ENCODE peak calls at places on chromosome 17, in nine cellular contexts. One of them, this sample, is unnamed.

GRCh38 chr17:21379080-21379711 is 3.0 kb downstream of the KCNJ12 start:
- DNase-seq in ovary: no peak
- DNase-seq in left cardiac atrium: peak
- DNase-seq in stimulated activated CD4-positive, alpha-beta T cell treated with anti-CD3 and anti-CD28 coated beads, Interleukin-1b, Interleukin-23, amount 100 ng/mL, for 24 hours: no peak
- DNase-seq in dermis microvascular lymphatic vessel endothelial cell: no peak
- DNase-seq in NCI-H1105: peak
- DNase-seq in GM03348: no peak
- DNase-seq in amniotic stem cell: no peak
- DNase-seq in effector CD4-positive, alpha-beta T cell: no peak
- DNase-seq in this sample: no peak

GRCh38 chr17:56292010-56292409 is 138.7 kb downstream of the ANKFN1 start:
- DNase-seq in stimulated activated CD4-positive, alpha-beta T cell treated with anti-CD3 and anti-CD28 coated beads, Interleukin-1b, Interleukin-23, amount 100 ng/mL, for 24 hours: no peak
- DNase-seq in ovary: no peak
- DNase-seq in dermis microvascular lymphatic vessel endothelial cell: peak
- DNase-seq in effector CD4-positive, alpha-beta T cell: no peak
- DNase-seq in left cardiac atrium: no peak
- DNase-seq in GM03348: peak
- DNase-seq in amniotic stem cell: peak
- DNase-seq in NCI-H1105: no peak
- DNase-seq in this sample: peak

GRCh38 chr17:18217412-18218015 is 7.9 kb upstream of the LLGL1 start:
- DNase-seq in GM03348: peak
- DNase-seq in ovary: peak
- DNase-seq in NCI-H1105: peak
- DNase-seq in stimulated activated CD4-positive, alpha-beta T cell treated with anti-CD3 and anti-CD28 coated beads, Interleukin-1b, Interleukin-23, amount 100 ng/mL, for 24 hours: peak
- DNase-seq in amniotic stem cell: no peak
- DNase-seq in effector CD4-positive, alpha-beta T cell: peak
- DNase-seq in left cardiac atrium: peak
- DNase-seq in dermis microvascular lymphatic vessel endothelial cell: peak
- DNase-seq in this sample: no peak

GRCh38 chr17:40564883-40565744 is at the start of gene CCR7:
- DNase-seq in left cardiac atrium: peak
- DNase-seq in stimulated activated CD4-positive, alpha-beta T cell treated with anti-CD3 and anti-CD28 coated beads, Interleukin-1b, Interleukin-23, amount 100 ng/mL, for 24 hours: peak
- DNase-seq in ovary: no peak
- DNase-seq in dermis microvascular lymphatic vessel endothelial cell: no peak
- DNase-seq in effector CD4-positive, alpha-beta T cell: peak
- DNase-seq in NCI-H1105: no peak
- DNase-seq in amniotic stem cell: no peak
- DNase-seq in GM03348: no peak
- DNase-seq in this sample: no peak

GRCh38 chr17:77827461-77827968 is 131.0 kb upstream of the TNRC6C start:
- DNase-seq in left cardiac atrium: peak
- DNase-seq in stimulated activated CD4-positive, alpha-beta T cell treated with anti-CD3 and anti-CD28 coated beads, Interleukin-1b, Interleukin-23, amount 100 ng/mL, for 24 hours: no peak
- DNase-seq in ovary: no peak
- DNase-seq in amniotic stem cell: no peak
- DNase-seq in dermis microvascular lymphatic vessel endothelial cell: no peak
- DNase-seq in effector CD4-positive, alpha-beta T cell: no peak
- DNase-seq in NCI-H1105: no peak
- DNase-seq in GM03348: no peak
- DNase-seq in this sample: no peak

GRCh38 chr17:77493901-77494663 is 353.3 kb downstream of the SEC14L1 start:
- DNase-seq in NCI-H1105: no peak
- DNase-seq in effector CD4-positive, alpha-beta T cell: no peak
- DNase-seq in left cardiac atrium: no peak
- DNase-seq in amniotic stem cell: no peak
- DNase-seq in GM03348: no peak
- DNase-seq in stimulated activated CD4-positive, alpha-beta T cell treated with anti-CD3 and anti-CD28 coated beads, Interleukin-1b, Interleukin-23, amount 100 ng/mL, for 24 hours: no peak
- DNase-seq in ovary: no peak
- DNase-seq in dermis microvascular lymphatic vessel endothelial cell: no peak
- DNase-seq in this sample: no peak

GRCh38 chr17:80364091-80364691 is 50.8 kb upstream of the ENDOV start:
- DNase-seq in NCI-H1105: no peak
- DNase-seq in amniotic stem cell: no peak
- DNase-seq in dermis microvascular lymphatic vessel endothelial cell: peak
- DNase-seq in stimulated activated CD4-positive, alpha-beta T cell treated with anti-CD3 and anti-CD28 coated beads, Interleukin-1b, Interleukin-23, amount 100 ng/mL, for 24 hours: no peak
- DNase-seq in ovary: peak
- DNase-seq in effector CD4-positive, alpha-beta T cell: no peak
- DNase-seq in GM03348: no peak
- DNase-seq in left cardiac atrium: no peak
- DNase-seq in this sample: no peak

GRCh38 chr17:33318241-33318640 is 25.1 kb upstream of the ASIC2 start:
- DNase-seq in amniotic stem cell: no peak
- DNase-seq in dermis microvascular lymphatic vessel endothelial cell: no peak
- DNase-seq in NCI-H1105: no peak
- DNase-seq in effector CD4-positive, alpha-beta T cell: no peak
- DNase-seq in left cardiac atrium: no peak
- DNase-seq in ovary: no peak
- DNase-seq in GM03348: no peak
- DNase-seq in stimulated activated CD4-positive, alpha-beta T cell treated with anti-CD3 and anti-CD28 coated beads, Interleukin-1b, Interleukin-23, amount 100 ng/mL, for 24 hours: no peak
- DNase-seq in this sample: no peak

GRCh38 chr17:78343433-78344201 is 16.3 kb downstream of the SOCS3 start:
- DNase-seq in amniotic stem cell: no peak
- DNase-seq in GM03348: no peak
- DNase-seq in stimulated activated CD4-positive, alpha-beta T cell treated with anti-CD3 and anti-CD28 coated beads, Interleukin-1b, Interleukin-23, amount 100 ng/mL, for 24 hours: peak
- DNase-seq in effector CD4-positive, alpha-beta T cell: peak
- DNase-seq in left cardiac atrium: peak
- DNase-seq in ovary: no peak
- DNase-seq in dermis microvascular lymphatic vessel endothelial cell: peak
- DNase-seq in NCI-H1105: no peak
- DNase-seq in this sample: no peak

GRCh38 chr17:76265624-76266243 is 586 bp downstream of the UBALD2 start:
- DNase-seq in stimulated activated CD4-positive, alpha-beta T cell treated with anti-CD3 and anti-CD28 coated beads, Interleukin-1b, Interleukin-23, amount 100 ng/mL, for 24 hours: no peak
- DNase-seq in amniotic stem cell: no peak
- DNase-seq in ovary: peak
- DNase-seq in dermis microvascular lymphatic vessel endothelial cell: peak
- DNase-seq in effector CD4-positive, alpha-beta T cell: peak
- DNase-seq in GM03348: peak
- DNase-seq in left cardiac atrium: peak
- DNase-seq in NCI-H1105: no peak
- DNase-seq in this sample: no peak

GRCh38 chr17:8015957-8016631 is 13.7 kb downstream of the GUCY2D start:
- DNase-seq in dermis microvascular lymphatic vessel endothelial cell: no peak
- DNase-seq in left cardiac atrium: no peak
- DNase-seq in stimulated activated CD4-positive, alpha-beta T cell treated with anti-CD3 and anti-CD28 coated beads, Interleukin-1b, Interleukin-23, amount 100 ng/mL, for 24 hours: no peak
- DNase-seq in amniotic stem cell: no peak
- DNase-seq in ovary: no peak
- DNase-seq in effector CD4-positive, alpha-beta T cell: no peak
- DNase-seq in GM03348: no peak
- DNase-seq in NCI-H1105: no peak
- DNase-seq in this sample: no peak

GRCh38 chr17:37405955-37406634 is 541 bp downstream of the ACACA start:
- DNase-seq in NCI-H1105: no peak
- DNase-seq in stimulated activated CD4-positive, alpha-beta T cell treated with anti-CD3 and anti-CD28 coated beads, Interleukin-1b, Interleukin-23, amount 100 ng/mL, for 24 hours: no peak
- DNase-seq in effector CD4-positive, alpha-beta T cell: no peak
- DNase-seq in left cardiac atrium: no peak
- DNase-seq in dermis microvascular lymphatic vessel endothelial cell: peak
- DNase-seq in ovary: no peak
- DNase-seq in GM03348: no peak
- DNase-seq in amniotic stem cell: no peak
- DNase-seq in this sample: no peak

GRCh38 chr17:72004011-72004427 is 116.8 kb upstream of the SOX9 start:
- DNase-seq in amniotic stem cell: no peak
- DNase-seq in effector CD4-positive, alpha-beta T cell: no peak
- DNase-seq in ovary: no peak
- DNase-seq in stimulated activated CD4-positive, alpha-beta T cell treated with anti-CD3 and anti-CD28 coated beads, Interleukin-1b, Interleukin-23, amount 100 ng/mL, for 24 hours: no peak
- DNase-seq in left cardiac atrium: no peak
- DNase-seq in NCI-H1105: no peak
- DNase-seq in dermis microvascular lymphatic vessel endothelial cell: no peak
- DNase-seq in GM03348: peak
- DNase-seq in this sample: no peak

GRCh38 chr17:69501591-69502468 is 87.3 kb downstream of the MAP2K6 start:
- DNase-seq in left cardiac atrium: no peak
- DNase-seq in ovary: peak
- DNase-seq in amniotic stem cell: peak
- DNase-seq in NCI-H1105: peak
- DNase-seq in GM03348: peak
- DNase-seq in effector CD4-positive, alpha-beta T cell: no peak
- DNase-seq in stimulated activated CD4-positive, alpha-beta T cell treated with anti-CD3 and anti-CD28 coated beads, Interleukin-1b, Interleukin-23, amount 100 ng/mL, for 24 hours: no peak
- DNase-seq in dermis microvascular lymphatic vessel endothelial cell: peak
- DNase-seq in this sample: peak

GRCh38 chr17:51860934-51861561 is 297.5 kb downstream of the CA10 start:
- DNase-seq in ovary: no peak
- DNase-seq in left cardiac atrium: no peak
- DNase-seq in NCI-H1105: no peak
- DNase-seq in dermis microvascular lymphatic vessel endothelial cell: no peak
- DNase-seq in stimulated activated CD4-positive, alpha-beta T cell treated with anti-CD3 and anti-CD28 coated beads, Interleukin-1b, Interleukin-23, amount 100 ng/mL, for 24 hours: no peak
- DNase-seq in amniotic stem cell: no peak
- DNase-seq in GM03348: peak
- DNase-seq in effector CD4-positive, alpha-beta T cell: no peak
- DNase-seq in this sample: no peak

GRCh38 chr17:18206962-18207361 is 18.5 kb upstream of the LLGL1 start:
- DNase-seq in left cardiac atrium: no peak
- DNase-seq in stimulated activated CD4-positive, alpha-beta T cell treated with anti-CD3 and anti-CD28 coated beads, Interleukin-1b, Interleukin-23, amount 100 ng/mL, for 24 hours: no peak
- DNase-seq in dermis microvascular lymphatic vessel endothelial cell: no peak
- DNase-seq in GM03348: no peak
- DNase-seq in NCI-H1105: no peak
- DNase-seq in ovary: no peak
- DNase-seq in amniotic stem cell: no peak
- DNase-seq in effector CD4-positive, alpha-beta T cell: no peak
- DNase-seq in this sample: no peak

GRCh38 chr17:57481901-57482300 is 225.6 kb downstream of the MSI2 start:
- DNase-seq in left cardiac atrium: no peak
- DNase-seq in stimulated activated CD4-positive, alpha-beta T cell treated with anti-CD3 and anti-CD28 coated beads, Interleukin-1b, Interleukin-23, amount 100 ng/mL, for 24 hours: no peak
- DNase-seq in dermis microvascular lymphatic vessel endothelial cell: no peak
- DNase-seq in amniotic stem cell: peak
- DNase-seq in effector CD4-positive, alpha-beta T cell: no peak
- DNase-seq in GM03348: peak
- DNase-seq in ovary: no peak
- DNase-seq in NCI-H1105: no peak
- DNase-seq in this sample: peak

GRCh38 chr17:67879662-67880061 is 54.4 kb downstream of the BPTF start:
- DNase-seq in left cardiac atrium: no peak
- DNase-seq in dermis microvascular lymphatic vessel endothelial cell: no peak
- DNase-seq in stimulated activated CD4-positive, alpha-beta T cell treated with anti-CD3 and anti-CD28 coated beads, Interleukin-1b, Interleukin-23, amount 100 ng/mL, for 24 hours: no peak
- DNase-seq in amniotic stem cell: no peak
- DNase-seq in ovary: no peak
- DNase-seq in NCI-H1105: no peak
- DNase-seq in GM03348: no peak
- DNase-seq in effector CD4-positive, alpha-beta T cell: no peak
- DNase-seq in this sample: no peak

GRCh38 chr17:39939588-39940419 is 12.3 kb downstream of the LRRC3C start:
- DNase-seq in amniotic stem cell: peak
- DNase-seq in NCI-H1105: no peak
- DNase-seq in stimulated activated CD4-positive, alpha-beta T cell treated with anti-CD3 and anti-CD28 coated beads, Interleukin-1b, Interleukin-23, amount 100 ng/mL, for 24 hours: peak
- DNase-seq in effector CD4-positive, alpha-beta T cell: no peak
- DNase-seq in GM03348: peak
- DNase-seq in ovary: no peak
- DNase-seq in dermis microvascular lymphatic vessel endothelial cell: peak
- DNase-seq in left cardiac atrium: no peak
- DNase-seq in this sample: no peak

GRCh38 chr17:13484020-13484419 is 117.7 kb downstream of the HS3ST3A1 start:
- DNase-seq in stimulated activated CD4-positive, alpha-beta T cell treated with anti-CD3 and anti-CD28 coated beads, Interleukin-1b, Interleukin-23, amount 100 ng/mL, for 24 hours: no peak
- DNase-seq in GM03348: no peak
- DNase-seq in left cardiac atrium: no peak
- DNase-seq in NCI-H1105: no peak
- DNase-seq in dermis microvascular lymphatic vessel endothelial cell: no peak
- DNase-seq in ovary: no peak
- DNase-seq in effector CD4-positive, alpha-beta T cell: no peak
- DNase-seq in amniotic stem cell: no peak
- DNase-seq in this sample: no peak

GRCh38 chr17:55601874-55602364 is 90.7 kb upstream of the SMIM36 start:
- DNase-seq in amniotic stem cell: no peak
- DNase-seq in effector CD4-positive, alpha-beta T cell: no peak
- DNase-seq in left cardiac atrium: no peak
- DNase-seq in stimulated activated CD4-positive, alpha-beta T cell treated with anti-CD3 and anti-CD28 coated beads, Interleukin-1b, Interleukin-23, amount 100 ng/mL, for 24 hours: no peak
- DNase-seq in NCI-H1105: no peak
- DNase-seq in dermis microvascular lymphatic vessel endothelial cell: peak
- DNase-seq in GM03348: peak
- DNase-seq in ovary: no peak
- DNase-seq in this sample: no peak

GRCh38 chr17:14123579-14124278 is 54.4 kb downstream of the COX10 start:
- DNase-seq in effector CD4-positive, alpha-beta T cell: no peak
- DNase-seq in GM03348: no peak
- DNase-seq in dermis microvascular lymphatic vessel endothelial cell: no peak
- DNase-seq in NCI-H1105: no peak
- DNase-seq in amniotic stem cell: no peak
- DNase-seq in stimulated activated CD4-positive, alpha-beta T cell treated with anti-CD3 and anti-CD28 coated beads, Interleukin-1b, Interleukin-23, amount 100 ng/mL, for 24 hours: no peak
- DNase-seq in ovary: no peak
- DNase-seq in left cardiac atrium: no peak
- DNase-seq in this sample: no peak

GRCh38 chr17:61482467-61482866 is 30.2 kb downstream of the TBX4 start:
- DNase-seq in GM03348: no peak
- DNase-seq in stimulated activated CD4-positive, alpha-beta T cell treated with anti-CD3 and anti-CD28 coated beads, Interleukin-1b, Interleukin-23, amount 100 ng/mL, for 24 hours: no peak
- DNase-seq in NCI-H1105: no peak
- DNase-seq in effector CD4-positive, alpha-beta T cell: no peak
- DNase-seq in amniotic stem cell: no peak
- DNase-seq in dermis microvascular lymphatic vessel endothelial cell: no peak
- DNase-seq in left cardiac atrium: no peak
- DNase-seq in ovary: no peak
- DNase-seq in this sample: no peak

GRCh38 chr17:77422104-77422782 is 281.5 kb downstream of the SEC14L1 start:
- DNase-seq in effector CD4-positive, alpha-beta T cell: no peak
- DNase-seq in amniotic stem cell: no peak
- DNase-seq in stimulated activated CD4-positive, alpha-beta T cell treated with anti-CD3 and anti-CD28 coated beads, Interleukin-1b, Interleukin-23, amount 100 ng/mL, for 24 hours: no peak
- DNase-seq in left cardiac atrium: no peak
- DNase-seq in ovary: no peak
- DNase-seq in NCI-H1105: no peak
- DNase-seq in dermis microvascular lymphatic vessel endothelial cell: no peak
- DNase-seq in GM03348: no peak
- DNase-seq in this sample: no peak

GRCh38 chr17:50110591-50111349 is 15.6 kb downstream of the PDK2 start:
- DNase-seq in ovary: no peak
- DNase-seq in left cardiac atrium: peak
- DNase-seq in effector CD4-positive, alpha-beta T cell: no peak
- DNase-seq in NCI-H1105: no peak
- DNase-seq in stimulated activated CD4-positive, alpha-beta T cell treated with anti-CD3 and anti-CD28 coated beads, Interleukin-1b, Interleukin-23, amount 100 ng/mL, for 24 hours: no peak
- DNase-seq in dermis microvascular lymphatic vessel endothelial cell: peak
- DNase-seq in amniotic stem cell: no peak
- DNase-seq in GM03348: no peak
- DNase-seq in this sample: no peak

GRCh38 chr17:43908111-43908721 is 880 bp upstream of the MPP2 start:
- DNase-seq in ovary: peak
- DNase-seq in effector CD4-positive, alpha-beta T cell: peak
- DNase-seq in stimulated activated CD4-positive, alpha-beta T cell treated with anti-CD3 and anti-CD28 coated beads, Interleukin-1b, Interleukin-23, amount 100 ng/mL, for 24 hours: peak
- DNase-seq in dermis microvascular lymphatic vessel endothelial cell: no peak
- DNase-seq in left cardiac atrium: peak
- DNase-seq in NCI-H1105: peak
- DNase-seq in amniotic stem cell: peak
- DNase-seq in GM03348: peak
- DNase-seq in this sample: peak

GRCh38 chr17:43368740-43369506 is 29.9 kb upstream of the ARL4D start:
- DNase-seq in ovary: peak
- DNase-seq in dermis microvascular lymphatic vessel endothelial cell: peak
- DNase-seq in GM03348: peak
- DNase-seq in left cardiac atrium: peak
- DNase-seq in effector CD4-positive, alpha-beta T cell: peak
- DNase-seq in amniotic stem cell: peak
- DNase-seq in NCI-H1105: peak
- DNase-seq in stimulated activated CD4-positive, alpha-beta T cell treated with anti-CD3 and anti-CD28 coated beads, Interleukin-1b, Interleukin-23, amount 100 ng/mL, for 24 hours: peak
- DNase-seq in this sample: peak

GRCh38 chr17:76493505-76494167 is 7.6 kb downstream of the RHBDF2 start:
- DNase-seq in GM03348: no peak
- DNase-seq in left cardiac atrium: no peak
- DNase-seq in effector CD4-positive, alpha-beta T cell: no peak
- DNase-seq in ovary: no peak
- DNase-seq in stimulated activated CD4-positive, alpha-beta T cell treated with anti-CD3 and anti-CD28 coated beads, Interleukin-1b, Interleukin-23, amount 100 ng/mL, for 24 hours: no peak
- DNase-seq in amniotic stem cell: no peak
- DNase-seq in NCI-H1105: no peak
- DNase-seq in dermis microvascular lymphatic vessel endothelial cell: no peak
- DNase-seq in this sample: no peak

GRCh38 chr17:74094651-74095050 is 108.8 kb upstream of the RPL38 start:
- DNase-seq in NCI-H1105: no peak
- DNase-seq in effector CD4-positive, alpha-beta T cell: no peak
- DNase-seq in GM03348: no peak
- DNase-seq in left cardiac atrium: no peak
- DNase-seq in stimulated activated CD4-positive, alpha-beta T cell treated with anti-CD3 and anti-CD28 coated beads, Interleukin-1b, Interleukin-23, amount 100 ng/mL, for 24 hours: no peak
- DNase-seq in amniotic stem cell: no peak
- DNase-seq in ovary: no peak
- DNase-seq in dermis microvascular lymphatic vessel endothelial cell: no peak
- DNase-seq in this sample: no peak

GRCh38 chr17:28240688-28241340 is 78.2 kb upstream of the TMEM97 start:
- DNase-seq in NCI-H1105: no peak
- DNase-seq in ovary: no peak
- DNase-seq in GM03348: no peak
- DNase-seq in dermis microvascular lymphatic vessel endothelial cell: no peak
- DNase-seq in stimulated activated CD4-positive, alpha-beta T cell treated with anti-CD3 and anti-CD28 coated beads, Interleukin-1b, Interleukin-23, amount 100 ng/mL, for 24 hours: no peak
- DNase-seq in effector CD4-positive, alpha-beta T cell: no peak
- DNase-seq in left cardiac atrium: no peak
- DNase-seq in amniotic stem cell: no peak
- DNase-seq in this sample: no peak

GRCh38 chr17:72063262-72063661 is 57.6 kb upstream of the SOX9 start:
- DNase-seq in amniotic stem cell: no peak
- DNase-seq in GM03348: no peak
- DNase-seq in NCI-H1105: no peak
- DNase-seq in effector CD4-positive, alpha-beta T cell: no peak
- DNase-seq in dermis microvascular lymphatic vessel endothelial cell: no peak
- DNase-seq in left cardiac atrium: no peak
- DNase-seq in ovary: no peak
- DNase-seq in stimulated activated CD4-positive, alpha-beta T cell treated with anti-CD3 and anti-CD28 coated beads, Interleukin-1b, Interleukin-23, amount 100 ng/mL, for 24 hours: no peak
- DNase-seq in this sample: no peak

This sample was measured in smooth muscle cell of the brain vasculature.